ENCODE peak calls at places on chromosomes 1 and 21, in seven cellular contexts. O is brain microvascular endothelial cell, X is bronchial epithelial cell, B is tibial artery, R is fibroblast of the aortic adventitia, Z is BJ, D is IMR-90. Y is an unnamed sample.

GRCh38 chr1:20739225-20739624 is 6.7 kb upstream of the SH2D5 start:
- DNase-seq in R (peak; percentile 84), O (no peak), D (peak; percentile 86), X (peak; percentile 71), Z (peak; percentile 66), B (no peak), Y (peak; percentile 67)

GRCh38 chr1:224541072-224541790 is 74.9 kb upstream of the CNIH3 start:
- DNase-seq in D (no peak), R (no peak), B (no peak), O (no peak), X (no peak), Z (no peak), Y (no peak)

GRCh38 chr1:84715620-84716019 is 25.4 kb upstream of the SSX2IP start:
- DNase-seq in O (no peak), Z (no peak), X (no peak), R (no peak), B (no peak), D (no peak), Y (no peak)

GRCh38 chr1:116834605-116835004 is 75.1 kb upstream of the PTGFRN start:
- DNase-seq in R (no peak), D (no peak), Z (no peak), B (no peak), O (no peak), X (no peak), Y (no peak)

GRCh38 chr1:9874959-9875635 is 35.0 kb downstream of the CTNNBIP1 start:
- DNase-seq in X (peak; percentile 52), R (peak; percentile 77), D (peak; percentile 67), O (peak; percentile 34), B (peak; percentile 77), Z (no peak), Y (peak; percentile 77)

GRCh38 chr1:183569141-183569540 is 21.1 kb downstream of the NCF2 start:
- DNase-seq in B (no peak), D (peak; percentile 61), O (peak; percentile 31), X (peak; percentile 95), R (no peak), Z (no peak), Y (no peak)

GRCh38 chr21:26385721-26386120 is 187.4 kb downstream of the CYYR1 start:
- DNase-seq in O (no peak), Z (no peak), D (no peak), R (peak; percentile 54), X (peak; percentile 73), B (no peak), Y (peak; percentile 55)

GRCh38 chr1:239858058-239858457 is 233.6 kb upstream of the FMN2 start:
- DNase-seq in D (no peak), Z (no peak), X (peak; percentile 30), O (no peak), R (no peak), B (no peak), Y (no peak)

GRCh38 chr1:18360251-18360650 is 120.5 kb upstream of the KLHDC7A start:
- DNase-seq in R (no peak), B (no peak), X (peak; percentile 22), D (no peak), O (no peak), Z (no peak), Y (no peak)

GRCh38 chr1:234989019-234989418 is 139.6 kb downstream of the TOMM20 start:
- DNase-seq in O (no peak), B (no peak), D (peak; percentile 64), X (no peak), R (no peak), Z (no peak), Y (no peak)

GRCh38 chr1:200776949-200777348 is 38.3 kb downstream of the CAMSAP2 start:
- DNase-seq in X (no peak), D (peak; percentile 47), R (no peak), O (no peak), B (no peak), Z (no peak), Y (peak; percentile 51)

GRCh38 chr21:33901421-33902288 is 13.9 kb downstream of the ATP5PO start:
- DNase-seq in B (peak; percentile 72), R (peak; percentile 65), D (peak; percentile 67), O (peak; percentile 65), Z (no peak), X (peak; percentile 34), Y (peak; percentile 82)

GRCh38 chr1:28926629-28927441 is 12.5 kb downstream of the EPB41 start:
- DNase-seq in R (peak; percentile 27), O (no peak), D (peak; percentile 4), B (no peak), Z (no peak), X (no peak), Y (peak; percentile 16)

GRCh38 chr1:116411784-116412479 is 38.9 kb downstream of the ATP1A1 start:
- DNase-seq in O (peak; percentile 24), Z (no peak), R (peak; percentile 94), X (no peak), B (no peak), D (peak; percentile 79), Y (peak; percentile 52)

GRCh38 chr1:147619741-147620140 is 50.6 kb downstream of the ACP6 start:
- DNase-seq in B (no peak), Z (no peak), O (no peak), R (no peak), X (no peak), D (no peak), Y (no peak)

GRCh38 chr1:150627821-150628410 is 1.5 kb downstream of the ENSA start:
- DNase-seq in O (no peak), D (no peak), X (peak; percentile 35), B (no peak), R (no peak), Z (no peak), Y (no peak)

GRCh38 chr1:58035523-58035922 is 511.0 kb downstream of the OMA1 start:
- DNase-seq in Z (no peak), B (no peak), R (peak; percentile 2), D (no peak), O (no peak), X (peak; percentile 22), Y (peak; percentile 3)

GRCh38 chr1:3903141-3904005 is 3.3 kb upstream of the C1orf174 start:
- DNase-seq in R (no peak), X (no peak), Z (no peak), O (no peak), D (no peak), B (peak; percentile 65), Y (no peak)

GRCh38 chr1:173190101-173190895 is 16.8 kb downstream of the TNFSF4 start:
- DNase-seq in O (peak; percentile 74), D (peak; percentile 62), X (peak; percentile 92), Z (peak; percentile 15), B (peak; percentile 95), R (peak; percentile 83), Y (peak; percentile 89)

GRCh38 chr21:36835383-36835795 is 131.1 kb downstream of the HLCS start:
- DNase-seq in R (no peak), O (no peak), D (no peak), X (no peak), Z (peak; percentile 22), B (no peak), Y (no peak)

GRCh38 chr1:173149887-173150286 is 57.2 kb downstream of the TNFSF4 start:
- DNase-seq in O (peak; percentile 56), Z (no peak), R (peak; percentile 93), B (no peak), D (peak; percentile 83), X (peak; percentile 91), Y (peak; percentile 98)

GRCh38 chr1:1344672-1345361 is 4.4 kb downstream of the DVL1 start:
- DNase-seq in O (peak; percentile 64), B (no peak), D (peak; percentile 69), X (peak; percentile 94), R (peak; percentile 58), Z (no peak), Y (no peak)

DNA sequence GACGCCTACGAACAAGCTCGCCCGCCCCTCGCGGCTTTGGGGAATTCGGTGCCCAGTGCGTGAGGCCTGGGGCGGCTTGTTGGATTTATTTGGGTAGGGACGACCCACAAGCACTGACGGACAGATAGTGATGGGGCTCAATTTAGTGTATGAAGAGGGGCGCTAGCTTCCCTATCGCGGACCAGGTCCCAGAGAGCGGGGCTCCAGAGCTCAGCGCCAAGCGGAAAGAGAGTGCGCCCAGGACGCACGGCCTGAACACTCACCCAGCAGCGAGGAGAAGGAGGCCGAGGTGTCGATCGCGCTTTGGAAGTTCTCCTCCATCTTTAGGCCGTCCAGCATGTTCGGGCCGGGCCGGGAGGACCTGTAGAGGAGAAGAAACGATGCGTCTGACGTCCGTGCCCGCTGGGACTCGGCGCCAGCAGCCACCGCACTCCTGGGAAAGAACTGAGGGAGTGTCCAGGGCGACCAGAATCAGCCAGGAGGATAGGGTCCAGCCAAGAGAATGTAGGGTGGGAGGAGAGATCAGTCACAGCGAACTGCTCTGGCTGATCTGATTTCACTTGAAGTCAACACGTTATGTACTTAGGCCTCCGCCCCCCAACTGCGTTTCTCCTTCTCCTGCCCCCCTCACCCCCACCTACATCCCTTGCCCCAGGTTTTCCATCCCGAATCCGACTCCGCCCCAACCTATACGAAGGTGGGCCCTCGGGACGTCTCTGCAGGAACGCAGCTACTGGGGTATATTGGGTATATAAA is 1.1 kb downstream of the LMX1A start:
- DNase-seq in B (no peak), Z (no peak), R (no peak), D (no peak), O (no peak), X (no peak), Y (no peak)
- H3K4me3 ChIP-seq in B (peak overlapping the region; percentile 53), Z (no peak overlapping the region), R (no peak overlapping the region), D (no peak overlapping the region), O (no peak overlapping the region), X (no peak overlapping the region), Y (no peak overlapping the region)

DNA sequence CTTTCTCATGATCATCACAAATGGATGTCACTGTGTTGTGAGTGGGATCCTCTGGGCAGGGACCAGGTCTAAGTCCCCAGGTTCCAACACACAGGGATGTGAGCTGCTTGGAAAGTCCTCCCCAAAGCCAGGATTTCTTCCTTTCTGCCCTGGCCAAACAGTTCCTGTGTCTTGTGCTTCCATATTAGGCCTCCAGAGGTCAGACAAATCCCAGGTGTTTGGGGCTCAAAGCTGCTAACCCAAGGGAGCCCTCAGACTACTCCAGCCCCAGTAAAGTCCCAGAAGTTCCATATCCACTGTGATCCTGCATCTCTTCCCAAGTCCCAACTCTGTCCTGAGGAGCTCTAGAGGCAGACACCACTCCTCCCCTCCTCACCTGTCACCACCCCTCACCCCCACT is 27.7 kb upstream of the MAGOH start:
- DNase-seq in X (peak; percentile 20), B (no peak), Z (no peak), O (no peak), D (no peak), R (no peak), Y (peak; percentile 17)
- TF ChIP-seq CTCF in X (peak; percentile 54), B (no peak), Z (peak; percentile 23), O (peak; percentile 48), D (peak; percentile 22), R (peak; percentile 28), Y (no peak)

GRCh38 chr21:45405819-45406762 is 1.1 kb downstream of the COL18A1 start:
- DNase-seq in D (peak; percentile 44), R (peak; percentile 11), Z (no peak), X (peak; percentile 54), O (no peak), B (peak; percentile 67), Y (no peak)
- H3K4me3 ChIP-seq in D (peak overlapping the region; percentile 92), R (peak overlapping the region; percentile 69), Z (peak overlapping the region; percentile 51), X (peak overlapping the region; percentile 41), O (peak overlapping the region; percentile 64), B (peak overlapping the region; percentile 74), Y (peak overlapping the region; percentile 37)

GRCh38 chr1:48061162-48062136 is 64.3 kb upstream of the TRABD2B start:
- DNase-seq in Z (no peak), D (peak; percentile 35), R (peak; percentile 53), O (peak; percentile 57), B (no peak), X (peak; percentile 61), Y (peak; percentile 59)
- TF ChIP-seq CTCF in Z (peak; percentile 65), D (peak; percentile 52), R (peak; percentile 63), O (peak; percentile 75), B (peak; percentile 75), X (peak; percentile 66), Y (peak; percentile 61)

GRCh38 chr1:68116643-68117235 is 66.3 kb upstream of the DIRAS3 start:
- DNase-seq in B (no peak), R (peak; percentile 73), X (peak; percentile 37), Z (no peak), O (peak; percentile 35), D (peak; percentile 61), Y (peak; percentile 76)
- H3K4me3 ChIP-seq in B (no peak overlapping the region), R (peak overlapping the region; percentile 13), X (no peak overlapping the region), Z (peak overlapping the region; percentile 15), O (no peak overlapping the region), D (no peak overlapping the region), Y (no peak overlapping the region)